ENCODE peak calls at places on chromosomes 3 and 15, in nine cellular contexts. H is tibial artery; T is upper lobe of right lung; Q is CD4-positive, CD25-positive, alpha-beta regulatory T cell; G is WERI-Rb-1; U is choroid plexus epithelial cell; Y is heart left ventricle; C is ovary; O is CD8-positive, alpha-beta T cell. B is an unnamed sample.

GRCh38 chr3:134423153-134423552 is 48.9 kb upstream of the AMOTL2 start:
- DNase-seq in H (no peak), T (no peak), Q (no peak), G (peak), U (peak), Y (no peak), C (no peak), O (no peak), B (no peak)

GRCh38 chr3:71062037-71062919 is 521.2 kb downstream of the FOXP1 start:
- DNase-seq in H (no peak), T (no peak), Q (peak), G (no peak), U (peak), Y (no peak), C (no peak), O (no peak), B (no peak)

GRCh38 chr3:86865506-86865905 is 125.4 kb downstream of the VGLL3 start:
- DNase-seq in H (no peak), T (no peak), Q (no peak), G (no peak), U (peak), Y (no peak), C (no peak), O (no peak), B (no peak)

GRCh38 chr15:71203573-71204444 is 88.5 kb downstream of the THSD4 start:
- DNase-seq in H (no peak), T (no peak), Q (no peak), G (no peak), U (no peak), Y (no peak), C (no peak), O (no peak), B (no peak)

GRCh38 chr3:42680256-42680655 is 5.1 kb upstream of the KLHL40 start:
- DNase-seq in H (peak), T (peak), Q (no peak), G (no peak), U (peak), Y (no peak), C (no peak), O (no peak), B (no peak)

GRCh38 chr3:153138267-153139210 is 23.5 kb upstream of the RAP2B start:
- DNase-seq in H (peak), T (peak), Q (peak), G (no peak), U (peak), Y (peak), C (no peak), O (no peak), B (peak)

GRCh38 chr15:91125162-91125561 is 25.1 kb downstream of the SV2B start:
- DNase-seq in H (no peak), T (no peak), Q (no peak), G (no peak), U (no peak), Y (no peak), C (no peak), O (no peak), B (no peak)

GRCh38 chr3:132347095-132347494 is 29.9 kb downstream of the ACP3 start:
- DNase-seq in H (no peak), T (no peak), Q (no peak), G (no peak), U (no peak), Y (no peak), C (no peak), O (no peak), B (no peak)

GRCh38 chr15:50183112-50183794 is 1.3 kb downstream of the SLC27A2 start:
- DNase-seq in H (no peak), T (no peak), Q (peak), G (no peak), U (no peak), Y (no peak), C (no peak), O (no peak), B (peak)

GRCh38 chr15:72676838-72677237 is 9.1 kb downstream of the HIGD2B start:
- DNase-seq in H (no peak), T (no peak), Q (no peak), G (no peak), U (no peak), Y (no peak), C (no peak), O (no peak), B (no peak)

GRCh38 chr3:172138031-172138538 is 98.7 kb downstream of the FNDC3B start:
- DNase-seq in H (no peak), T (no peak), Q (peak), G (no peak), U (peak), Y (no peak), C (no peak), O (no peak), B (no peak)

GRCh38 chr3:181530584-181530983 is 181.1 kb upstream of the SOX2 start:
- DNase-seq in H (no peak), T (no peak), Q (no peak), G (no peak), U (no peak), Y (no peak), C (no peak), O (no peak), B (no peak)

DNA sequence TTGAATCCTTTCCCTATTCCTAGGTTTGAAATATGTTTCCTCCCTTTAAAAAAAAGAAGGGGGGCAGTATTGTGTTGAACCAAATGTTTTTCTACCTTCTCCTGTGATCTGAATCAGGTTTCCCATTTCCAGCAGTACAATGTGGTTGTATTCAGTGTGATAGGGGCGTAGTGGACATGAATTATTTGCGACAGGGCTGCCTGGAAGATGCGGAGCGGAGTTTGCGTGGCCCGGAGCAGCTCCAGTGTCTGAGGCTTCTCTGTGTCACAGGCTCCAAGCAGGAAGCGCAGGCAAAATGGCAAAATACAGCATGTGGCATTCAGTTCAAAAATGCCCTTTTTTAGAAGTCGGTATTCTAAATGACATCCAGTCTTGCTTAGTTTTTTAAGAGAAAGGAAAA is 154.4 kb downstream of the PGPEP1L start:
- DNase-seq in H (peak), T (peak), Q (peak), G (peak), U (peak), Y (peak), C (peak), O (peak), B (peak)
- H3K4me3 ChIP-seq in H (peak), T (peak), Q (peak), G (peak), U (peak), Y (peak), C (peak), O (peak), B (peak)

DNA sequence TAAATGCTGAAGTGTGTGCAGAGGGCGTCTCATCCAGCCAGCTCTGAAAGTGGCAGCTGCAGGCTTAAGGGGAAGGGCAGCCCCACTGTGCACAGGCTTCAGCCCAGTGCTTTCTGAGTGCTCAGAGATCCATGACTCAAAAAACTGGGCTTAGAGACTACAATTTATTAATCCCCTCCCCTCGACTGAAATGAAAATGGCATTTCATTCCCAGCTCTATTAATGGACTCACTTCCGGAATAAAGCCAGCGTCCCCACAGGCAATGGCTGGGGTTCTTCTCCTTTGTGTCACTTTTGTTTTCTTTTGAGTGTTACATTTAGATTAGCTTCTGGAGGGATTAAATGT is 55.5 kb upstream of the PLXNA1 start:
- DNase-seq in H (peak), T (no peak), Q (no peak), G (peak), U (no peak), Y (no peak), C (no peak), O (no peak), B (no peak)
- H3K4me3 ChIP-seq in H (no peak), T (no peak), Q (no peak), G (no peak), U (no peak), Y (no peak), C (no peak), O (no peak), B (no peak)

DNA sequence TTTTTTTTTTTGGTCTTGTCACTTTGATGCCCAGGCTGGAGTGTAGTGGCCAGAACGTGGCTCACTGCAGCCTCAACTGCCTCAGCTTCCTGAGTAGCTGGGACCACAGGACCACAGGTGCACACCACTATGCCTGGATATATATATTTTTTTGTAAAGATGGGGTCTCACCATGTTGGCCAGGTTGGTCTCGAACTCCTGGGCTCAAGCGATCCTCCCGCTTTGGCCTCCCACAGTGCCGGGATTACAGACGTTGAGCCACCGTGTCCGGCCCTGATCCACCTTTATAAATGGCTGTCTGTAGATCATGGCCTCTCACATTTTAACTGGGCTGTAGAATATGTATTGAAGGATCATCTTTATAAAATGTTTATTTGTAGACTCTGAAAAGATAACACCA is 1.9 kb upstream of the EIF3J start:
- DNase-seq in H (no peak), T (no peak), Q (no peak), G (no peak), U (no peak), Y (no peak), C (no peak), O (no peak), B (no peak)
- H3K4me3 ChIP-seq in H (no peak), T (no peak), Q (no peak), G (no peak), U (no peak), Y (no peak), C (no peak), O (no peak), B (no peak)

GRCh38 chr15:75801859-75802593 is 41.2 kb upstream of the UBE2Q2 start:
- DNase-seq in H (peak), T (peak), Q (peak), G (peak), U (peak), Y (peak), C (peak), O (peak), B (peak)
- H3K4me3 ChIP-seq in H (peak), T (no peak), Q (peak), G (peak), U (peak), Y (peak), C (no peak), O (no peak), B (no peak)

GRCh38 chr15:48811325-48811938 is 563 bp upstream of the CEP152 start:
- DNase-seq in H (no peak), T (no peak), Q (no peak), G (peak), U (no peak), Y (no peak), C (no peak), O (no peak), B (no peak)
- H3K4me3 ChIP-seq in H (peak), T (peak), Q (peak), G (peak), U (peak), Y (peak), C (peak), O (peak), B (peak)

GRCh38 chr3:112633757-112634156 is 7.2 kb downstream of the CCDC80 start:
- DNase-seq in H (no peak), T (no peak), Q (no peak), G (no peak), U (no peak), Y (no peak), C (no peak), O (no peak), B (no peak)

GRCh38 chr3:112633191-112633590 is 7.8 kb downstream of the CCDC80 start:
- DNase-seq in H (no peak), T (no peak), Q (no peak), G (no peak), U (no peak), Y (no peak), C (no peak), O (no peak), B (no peak)

GRCh38 chr3:112634786-112635541 is 6.0 kb downstream of the CCDC80 start:
- DNase-seq in H (no peak), T (no peak), Q (peak), G (no peak), U (no peak), Y (no peak), C (no peak), O (no peak), B (no peak)

GRCh38 chr3:112637700-112638099 is 3.2 kb downstream of the CCDC80 start:
- DNase-seq in H (no peak), T (no peak), Q (no peak), G (no peak), U (no peak), Y (no peak), C (no peak), O (no peak), B (no peak)

GRCh38 chr3:112635674-112636073 is 5.3 kb downstream of the CCDC80 start:
- DNase-seq in H (no peak), T (no peak), Q (no peak), G (no peak), U (peak), Y (no peak), C (peak), O (no peak), B (no peak)
- H3K4me3 ChIP-seq in H (peak), T (peak), Q (no peak), G (no peak), U (peak), Y (peak), C (peak), O (no peak), B (no peak)

DNA sequence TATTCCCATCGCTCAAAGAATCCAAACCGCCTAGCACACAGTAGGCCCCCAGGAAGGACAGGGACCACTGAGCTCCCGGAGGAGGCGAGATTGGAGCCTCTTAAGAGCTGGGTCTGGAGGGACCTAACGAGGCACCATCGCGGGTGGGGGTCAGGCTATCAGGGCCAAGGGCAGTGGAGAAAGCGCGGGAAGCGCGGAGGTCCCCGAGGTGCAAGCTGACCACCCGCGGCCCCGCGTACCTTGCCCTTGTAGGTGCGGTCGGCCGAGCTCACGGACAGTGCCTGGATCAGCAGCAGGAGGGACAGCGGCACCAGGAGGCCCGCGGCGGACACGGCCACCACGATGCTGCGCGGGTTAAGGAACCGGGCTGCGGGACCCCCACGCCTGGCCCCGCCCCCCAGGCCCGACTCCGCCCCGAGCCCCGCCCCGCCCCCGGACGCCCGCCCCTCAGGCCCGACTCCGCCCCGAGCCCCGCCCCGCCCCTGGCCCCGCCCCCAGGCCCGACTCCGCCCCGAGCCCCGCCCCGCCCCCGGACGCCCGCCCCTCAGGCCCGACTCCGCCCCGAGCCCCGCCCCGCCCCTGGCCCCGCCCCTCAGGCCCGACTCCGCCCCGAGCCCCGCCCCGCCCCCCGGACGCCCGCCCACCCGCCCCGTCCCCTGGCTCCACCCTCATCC is 3.9 kb downstream of the ZDHHC19 start:
- DNase-seq in H (no peak), T (peak), Q (no peak), G (no peak), U (no peak), Y (no peak), C (peak), O (no peak), B (peak)
- H3K4me3 ChIP-seq in H (no peak), T (no peak), Q (no peak), G (no peak), U (peak), Y (peak), C (peak), O (peak), B (no peak)

GRCh38 chr3:13379191-13379830 is 40.8 kb downstream of the NUP210 start:
- DNase-seq in H (peak), T (no peak), Q (no peak), G (no peak), U (peak), Y (peak), C (peak), O (no peak), B (no peak)
- H3K4me3 ChIP-seq in H (no peak), T (no peak), Q (no peak), G (no peak), U (no peak), Y (no peak), C (no peak), O (no peak), B (no peak)

GRCh38 chr3:5023777-5024346 is 44.6 kb downstream of the BHLHE40 start:
- DNase-seq in H (no peak), T (no peak), Q (no peak), G (no peak), U (no peak), Y (no peak), C (no peak), O (no peak), B (no peak)

GRCh38 chr3:5029715-5030114 is 50.5 kb downstream of the BHLHE40 start:
- DNase-seq in H (no peak), T (no peak), Q (no peak), G (no peak), U (no peak), Y (no peak), C (no peak), O (no peak), B (no peak)

GRCh38 chr3:5022187-5022965 is 43.1 kb downstream of the BHLHE40 start:
- DNase-seq in H (no peak), T (no peak), Q (peak), G (no peak), U (peak), Y (no peak), C (no peak), O (no peak), B (peak)

GRCh38 chr3:5022966-5023776 is 43.9 kb downstream of the BHLHE40 start:
- DNase-seq in H (no peak), T (no peak), Q (no peak), G (no peak), U (peak), Y (peak), C (peak), O (no peak), B (peak)

DNA sequence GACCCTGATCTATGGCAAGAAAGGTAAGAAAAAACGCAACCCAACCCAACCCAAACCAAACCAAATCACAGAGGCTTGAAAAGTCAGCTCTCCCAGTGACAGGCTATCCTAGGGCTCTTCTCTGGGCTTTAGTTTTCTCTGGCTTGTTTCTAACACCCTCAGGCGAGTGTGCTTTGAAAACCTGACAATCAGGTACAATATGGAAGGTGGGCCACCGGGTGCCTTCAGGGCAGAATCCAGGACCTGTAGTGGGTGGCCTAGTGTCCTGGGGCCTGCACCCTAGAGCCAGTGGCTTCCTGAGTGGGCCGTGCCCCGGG is 46.8 kb downstream of the BHLHE40 start:
- DNase-seq in H (no peak), T (no peak), Q (no peak), G (no peak), U (no peak), Y (no peak), C (no peak), O (no peak), B (no peak)
- H3K4me3 ChIP-seq in H (peak), T (peak), Q (no peak), G (no peak), U (peak), Y (peak), C (peak), O (no peak), B (peak)

DNA sequence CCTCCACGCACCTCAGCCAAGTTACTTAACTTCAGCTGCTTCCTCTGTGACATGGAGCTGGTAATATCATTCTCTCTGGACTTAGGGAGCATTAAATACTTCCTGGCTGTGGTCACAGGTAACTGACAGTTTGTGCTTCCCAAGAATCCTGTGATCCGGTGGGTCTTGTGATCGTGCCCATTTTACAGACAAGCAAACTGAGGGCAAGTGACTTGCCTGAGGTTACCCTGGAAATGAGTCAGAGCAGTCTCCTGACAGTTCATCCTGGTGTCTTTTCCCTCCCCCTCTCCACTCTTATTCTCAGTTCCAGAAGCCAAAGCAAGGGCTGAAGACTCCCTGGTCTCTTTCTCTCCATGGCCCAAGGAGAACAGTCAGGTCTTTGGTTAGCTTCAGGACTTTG is 35.9 kb downstream of the ACAN start:
- DNase-seq in H (no peak), T (no peak), Q (no peak), G (no peak), U (no peak), Y (no peak), C (no peak), O (no peak), B (no peak)
- H3K4me3 ChIP-seq in H (no peak), T (no peak), Q (no peak), G (no peak), U (no peak), Y (no peak), C (no peak), O (no peak), B (no peak)

B was measured in GM12865.